ENCODE peak calls at places on chromosomes 7 and 10, in eight cellular contexts. J is ELR; K is activated CD8-positive, alpha-beta memory T cell treated with anti-CD3 and anti-CD28 coated beads for 24 hours; W is fibroblast of lung; V is HT1080; M is activated T-cell treated with anti-CD3 and anti-CD28 coated beads for 4 hours; X is EL; R is stimulated activated CD4-positive, alpha-beta T cell treated with anti-CD3 and anti-CD28 coated beads, Interleukin-15, amount 100 ng/mL, for 24 hours. U is an unnamed sample.

GRCh38 chr7:48130658-48131108 is 40.6 kb upstream of the ABCA13 start:
- DNase-seq in K (no peak), X (peak), R (no peak), W (no peak), M (no peak), V (no peak), J (peak), U (no peak)

GRCh38 chr7:148911626-148912025 is 27.5 kb upstream of the EZH2 start:
- DNase-seq in X (no peak), K (peak), R (peak), W (no peak), M (no peak), J (no peak), V (no peak), U (peak)

GRCh38 chr7:31100445-31100844 is 48.3 kb downstream of the ADCYAP1R1 start:
- DNase-seq in M (no peak), X (peak), R (no peak), J (peak), K (no peak), W (no peak), V (peak), U (no peak)

GRCh38 chr10:74213571-74214162 is 62.6 kb downstream of the ADK start:
- DNase-seq in W (peak), X (peak), K (no peak), V (peak), M (peak), J (peak), R (peak), U (peak)

GRCh38 chr7:997404-998395 is 14.7 kb downstream of the CYP2W1 start:
- DNase-seq in W (no peak), X (no peak), V (no peak), K (no peak), J (no peak), R (no peak), M (no peak), U (no peak)

GRCh38 chr7:108114117-108114841 is 15.9 kb downstream of the LAMB4 start:
- DNase-seq in R (peak), J (peak), X (no peak), W (no peak), M (no peak), K (no peak), V (no peak), U (peak)

GRCh38 chr7:77232467-77232866 is 32.8 kb upstream of the FGL2 start:
- DNase-seq in K (no peak), V (no peak), R (no peak), M (no peak), J (no peak), W (no peak), X (no peak), U (no peak)

GRCh38 chr10:5633166-5633565 is 33.2 kb downstream of the ASB13 start:
- DNase-seq in W (no peak), J (no peak), M (no peak), X (no peak), V (no peak), K (no peak), R (no peak), U (no peak)

GRCh38 chr10:26593896-26594295 is 103.6 kb upstream of the PDSS1 start:
- DNase-seq in X (no peak), W (no peak), M (no peak), K (no peak), J (no peak), V (no peak), R (no peak), U (no peak)

GRCh38 chr10:110408203-110408871 is 89.4 kb upstream of the DUSP5 start:
- DNase-seq in X (peak), W (no peak), K (no peak), V (peak), R (no peak), J (peak), M (no peak), U (no peak)

GRCh38 chr7:1510780-1511154 is 6.6 kb upstream of the INTS1 start:
- DNase-seq in K (no peak), R (no peak), M (no peak), V (no peak), X (no peak), J (no peak), W (no peak), U (no peak)

GRCh38 chr10:130358981-130359650 is 222.9 kb downstream of the GLRX3 start:
- DNase-seq in X (no peak), M (no peak), V (peak), J (no peak), K (no peak), W (no peak), R (no peak), U (no peak)

GRCh38 chr10:56551037-56551436 is 190.0 kb upstream of the ZWINT start:
- DNase-seq in M (no peak), R (no peak), W (no peak), J (no peak), X (no peak), K (no peak), V (no peak), U (no peak)

GRCh38 chr10:132502544-132503300 is 34.9 kb upstream of the INPP5A start:
- DNase-seq in V (no peak), X (no peak), W (no peak), J (no peak), M (no peak), K (no peak), R (no peak), U (no peak)

GRCh38 chr10:123289432-123289831 is 135.2 kb downstream of the BUB3 start:
- DNase-seq in R (no peak), V (no peak), W (no peak), K (no peak), X (no peak), J (no peak), M (no peak), U (no peak)

GRCh38 chr7:45013465-45013967 is 13.5 kb downstream of the CCM2 start:
- DNase-seq in R (no peak), W (no peak), X (no peak), K (no peak), M (no peak), J (no peak), V (no peak), U (no peak)

GRCh38 chr10:74875966-74876365 is 49.6 kb downstream of the KAT6B start:
- DNase-seq in R (no peak), X (no peak), K (no peak), V (no peak), J (no peak), M (no peak), W (no peak), U (no peak)

GRCh38 chr10:32400961-32401360 is 45.0 kb upstream of the CCDC7 start:
- DNase-seq in W (no peak), K (no peak), M (no peak), V (no peak), R (no peak), J (no peak), X (no peak), U (no peak)

GRCh38 chr10:21292763-21293517 is 232.5 kb downstream of the SKIDA1 start:
- DNase-seq in J (peak), V (peak), X (peak), W (peak), M (no peak), K (no peak), R (no peak), U (no peak)

GRCh38 chr7:100053201-100053600 is 3.6 kb downstream of the ZSCAN21 start:
- DNase-seq in M (no peak), R (peak), W (peak), J (peak), V (peak), X (peak), K (no peak), U (peak)

GRCh38 chr7:72187179-72187578 is 225.0 kb downstream of the CALN1 start:
- DNase-seq in J (no peak), X (no peak), W (no peak), K (no peak), V (no peak), M (no peak), R (no peak), U (no peak)

GRCh38 chr7:143380646-143381426 is at the start of gene ZYX:
- DNase-seq in X (peak), W (peak), K (peak), J (peak), V (peak), R (peak), M (peak), U (peak)

GRCh38 chr10:12165992-12166775 is 29.5 kb downstream of the NUDT5 start:
- DNase-seq in J (no peak), R (no peak), X (no peak), V (no peak), W (no peak), K (no peak), M (no peak), U (no peak)

GRCh38 chr7:83178066-83178465 is 15.4 kb upstream of the PCLO start:
- DNase-seq in M (no peak), K (no peak), J (no peak), V (no peak), X (no peak), W (no peak), R (no peak), U (no peak)

GRCh38 chr10:93039721-93040120 is 20.9 kb upstream of the CYP26C1 start:
- DNase-seq in X (peak), K (no peak), W (peak), J (peak), V (peak), M (no peak), R (no peak), U (peak)

GRCh38 chr7:93036807-93037206 is 81.0 kb downstream of the SAMD9 start:
- DNase-seq in J (no peak), W (no peak), R (peak), K (no peak), V (no peak), X (no peak), M (no peak), U (peak)

GRCh38 chr7:106047818-106048490 is 64.2 kb downstream of the SYPL1 start:
- DNase-seq in W (no peak), K (no peak), J (no peak), M (no peak), R (no peak), V (no peak), X (no peak), U (no peak)

GRCh38 chr10:133258818-133259602 is 17.7 kb downstream of the ADAM8 start:
- DNase-seq in M (peak), K (peak), R (peak), X (peak), W (peak), J (peak), V (peak), U (peak)

GRCh38 chr7:84336303-84336702 is 141.7 kb upstream of the SEMA3A start:
- DNase-seq in W (peak), M (no peak), V (no peak), J (no peak), X (no peak), R (no peak), K (no peak), U (no peak)

GRCh38 chr10:126734957-126735356 is 64.5 kb upstream of the C10orf90 start:
- DNase-seq in V (no peak), W (peak), R (no peak), K (no peak), X (no peak), M (no peak), J (no peak), U (no peak)

GRCh38 chr10:114548662-114549061 is 109.4 kb downstream of the ABLIM1 start:
- DNase-seq in J (peak), K (no peak), M (no peak), R (no peak), X (peak), V (peak), W (peak), U (peak)

GRCh38 chr7:74126220-74126880 is 42.7 kb downstream of the LIMK1 start:
- DNase-seq in W (no peak), R (no peak), X (no peak), K (no peak), M (no peak), J (no peak), V (no peak), U (no peak)

GRCh38 chr7:148753224-148753623 is 54.5 kb downstream of the CUL1 start:
- DNase-seq in M (no peak), W (peak), X (no peak), V (no peak), K (no peak), R (no peak), J (no peak), U (no peak)

GRCh38 chr10:88668465-88668864 is 4.2 kb downstream of the LIPF start:
- DNase-seq in J (no peak), R (no peak), X (no peak), W (no peak), K (no peak), M (no peak), V (no peak), U (no peak)